ENCODE peak calls at places on chromosomes 5 and 9, in ten cellular contexts. B is pancreas; P is endothelial cell; M is kidney; D is CD8-positive, alpha-beta T cell; I is esophagus squamous epithelium; Y is GM13976; G is mucosa of descending colon; S is foreskin fibroblast; R is psoas muscle. X is an unnamed sample.

GRCh38 chr9:81824802-81825770 is 103.1 kb upstream of the SPATA31D4 start:
- DNase-seq in B (no peak), P (no peak), M (no peak), D (no peak), I (no peak), Y (no peak), G (no peak), S (peak; percentile 14), R (no peak), X (no peak)

GRCh38 chr5:7391215-7391614 is 4.7 kb upstream of the ADCY2 start:
- DNase-seq in B (no peak), P (no peak), M (no peak), D (no peak), I (no peak), Y (no peak), G (no peak), S (no peak), R (no peak), X (no peak)

GRCh38 chr9:88441301-88442007 is 53.2 kb downstream of the SPIN1 start:
- DNase-seq in B (no peak), P (no peak), M (no peak), D (no peak), I (no peak), Y (no peak), G (no peak), S (no peak), R (no peak), X (no peak)

GRCh38 chr5:143093452-143094086 is 309.9 kb downstream of the NR3C1 start:
- DNase-seq in B (no peak), P (no peak), M (no peak), D (no peak), I (no peak), Y (peak; percentile 41), G (no peak), S (no peak), R (no peak), X (no peak)

GRCh38 chr5:147397616-147398015 is 112.3 kb downstream of the DPYSL3 start:
- DNase-seq in B (no peak), P (no peak), M (no peak), D (no peak), I (no peak), Y (no peak), G (no peak), S (no peak), R (no peak), X (no peak)

GRCh38 chr5:162174358-162174757 is 106.8 kb downstream of the GABRG2 start:
- DNase-seq in B (no peak), P (no peak), M (no peak), D (no peak), I (no peak), Y (no peak), G (no peak), S (no peak), R (no peak), X (no peak)

GRCh38 chr5:11878846-11879245 is 25.4 kb downstream of the CTNND2 start:
- DNase-seq in B (no peak), P (no peak), M (no peak), D (no peak), I (no peak), Y (no peak), G (no peak), S (no peak), R (no peak), X (no peak)

GRCh38 chr9:696332-697090 is 145.0 kb upstream of the DMRT1 start:
- DNase-seq in B (no peak), P (no peak), M (no peak), D (no peak), I (no peak), Y (no peak), G (no peak), S (peak; percentile 83), R (no peak), X (no peak)

GRCh38 chr9:3446313-3446712 is 79.5 kb downstream of the RFX3 start:
- DNase-seq in B (no peak), P (no peak), M (no peak), D (no peak), I (no peak), Y (no peak), G (no peak), S (no peak), R (no peak), X (no peak)

GRCh38 chr5:125967576-125967975 is 455.6 kb upstream of the GRAMD2B start:
- DNase-seq in B (no peak), P (no peak), M (no peak), D (no peak), I (no peak), Y (no peak), G (no peak), S (no peak), R (no peak), X (no peak)

GRCh38 chr5:180618830-180619562 is 27.7 kb upstream of the SCGB3A1 start:
- DNase-seq in B (no peak), P (peak; percentile 52), M (no peak), D (peak; percentile 17), I (no peak), Y (no peak), G (no peak), S (peak; percentile 66), R (no peak), X (no peak)

GRCh38 chr5:61232490-61232889 is 70.2 kb upstream of the SMIM15 start:
- DNase-seq in B (no peak), P (no peak), M (no peak), D (no peak), I (no peak), Y (no peak), G (no peak), S (no peak), R (no peak), X (no peak)

GRCh38 chr5:62340392-62340791 is 34.4 kb downstream of the KIF2A start:
- DNase-seq in B (no peak), P (no peak), M (no peak), D (no peak), I (no peak), Y (no peak), G (no peak), S (peak; percentile 33), R (no peak), X (no peak)
- TF ChIP-seq CTCF in B (no peak), P (no peak), M (no peak), D (peak; percentile 8), I (peak; percentile 48), Y (no peak), G (no peak), S (peak; percentile 43), R (peak; percentile 23), X (peak; percentile 48)

GRCh38 chr5:95840969-95841368 is 18.4 kb upstream of the GLRX start:
- DNase-seq in B (no peak), P (no peak), M (no peak), D (no peak), I (no peak), Y (no peak), G (no peak), S (no peak), R (no peak), X (no peak)

GRCh38 chr5:95845401-95845800 is 22.9 kb upstream of the GLRX start:
- DNase-seq in B (no peak), P (no peak), M (no peak), D (no peak), I (no peak), Y (no peak), G (no peak), S (no peak), R (no peak), X (no peak)

GRCh38 chr5:95843733-95844223 is 21.3 kb upstream of the GLRX start:
- DNase-seq in B (no peak), P (no peak), M (no peak), D (no peak), I (no peak), Y (no peak), G (no peak), S (no peak), R (peak; percentile 55), X (no peak)

GRCh38 chr5:95841914-95842812 is 19.6 kb upstream of the GLRX start:
- DNase-seq in B (no peak), P (no peak), M (no peak), D (no peak), I (no peak), Y (no peak), G (no peak), S (peak; percentile 89), R (peak; percentile 45), X (no peak)

DNA sequence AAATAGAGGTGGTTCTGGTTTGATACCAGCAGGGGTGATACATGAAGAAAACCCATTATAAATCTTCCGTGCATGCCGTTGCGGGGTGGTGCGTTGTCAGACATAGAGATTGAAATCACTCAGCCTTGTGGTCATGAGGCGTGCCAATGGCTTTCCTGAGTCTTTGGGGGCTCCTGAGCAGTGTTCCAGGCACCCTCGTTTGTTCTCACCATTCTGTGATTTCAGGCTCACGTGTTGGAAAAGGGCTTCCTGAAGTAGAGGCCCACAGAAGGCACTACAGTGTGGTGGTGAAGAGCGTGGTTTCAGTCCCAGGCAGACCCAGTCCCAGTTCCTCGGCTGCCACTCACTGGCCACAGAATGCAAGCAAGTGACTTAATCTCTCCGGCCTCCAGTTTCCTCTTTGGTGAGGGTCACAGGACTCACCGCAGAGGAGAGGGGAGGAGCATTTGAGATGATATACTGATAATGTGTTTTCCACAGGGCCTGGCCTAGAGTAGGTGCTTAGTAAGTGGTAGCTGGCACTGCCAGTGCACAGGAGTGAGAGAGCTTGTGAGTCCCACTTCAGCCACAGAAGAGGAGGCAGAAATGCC is 20.5 kb upstream of the GLRX start:
- DNase-seq in B (peak; percentile 66), P (peak; percentile 44), M (peak; percentile 82), D (no peak), I (peak; percentile 26), Y (peak; percentile 73), G (peak; percentile 82), S (no peak), R (peak; percentile 66), X (peak; percentile 74)
- TF ChIP-seq CTCF in B (no peak), P (no peak), M (peak; percentile 49), D (no peak), I (no peak), Y (peak; percentile 64), G (no peak), S (no peak), R (no peak), X (peak; percentile 62)

DNA sequence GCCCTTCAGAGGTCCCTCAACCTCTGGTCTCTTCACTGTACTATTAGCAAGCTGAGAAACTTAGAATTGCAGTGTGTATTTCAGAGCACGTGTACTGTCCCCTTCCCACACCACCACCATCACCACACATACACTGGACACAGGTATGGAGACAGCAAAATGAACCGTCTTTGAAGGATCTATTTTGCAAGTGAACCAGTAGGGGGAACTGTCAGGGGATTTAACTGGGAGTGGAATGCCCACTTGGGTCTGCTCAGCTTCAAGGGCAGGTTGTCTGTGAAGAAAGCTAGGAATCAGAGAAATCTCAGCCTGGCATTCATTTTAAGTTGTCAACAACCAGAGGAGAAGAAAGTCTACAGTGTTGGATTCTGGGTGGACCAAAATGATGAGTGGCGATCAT is 147.0 kb downstream of the DCP2 start:
- DNase-seq in B (no peak), P (peak; percentile 19), M (no peak), D (no peak), I (no peak), Y (no peak), G (no peak), S (no peak), R (no peak), X (no peak)
- TF ChIP-seq CTCF in B (no peak), P (peak; percentile 41), M (peak; percentile 17), D (no peak), I (no peak), Y (no peak), G (no peak), S (peak; percentile 5), R (no peak), X (peak; percentile 44)

DNA sequence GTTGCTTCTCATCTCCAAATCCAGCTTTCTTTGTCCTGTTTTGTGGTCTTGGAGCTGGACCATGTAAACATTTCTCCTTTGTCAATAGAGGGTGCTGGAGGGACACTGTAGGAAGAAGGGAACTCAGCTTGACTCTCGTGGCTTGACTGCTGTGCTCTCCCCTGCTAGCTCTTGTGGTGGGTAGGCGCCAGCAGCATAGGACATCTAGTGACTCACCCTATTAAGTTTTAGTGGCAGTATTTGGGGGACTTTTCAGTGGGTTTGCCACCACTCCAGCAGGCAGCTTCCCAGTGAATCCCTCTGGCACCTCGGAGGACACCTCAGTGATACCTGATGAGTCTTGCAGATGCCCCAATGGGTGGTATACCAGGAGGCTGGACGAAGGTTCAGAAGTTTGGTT is 97.8 kb downstream of the TSSK1B start:
- DNase-seq in B (no peak), P (peak; percentile 30), M (peak; percentile 81), D (no peak), I (no peak), Y (no peak), G (no peak), S (peak; percentile 78), R (peak; percentile 22), X (no peak)
- TF ChIP-seq CTCF in B (peak; percentile 43), P (no peak), M (peak; percentile 43), D (no peak), I (peak; percentile 28), Y (no peak), G (no peak), S (peak; percentile 49), R (peak; percentile 28), X (no peak)